ENCODE peak calls at places on chromosomes 12 and 14, in nine cellular contexts. I is pancreas; E is NB4; K is ecto neural progenitor cell; L is T-helper 17 cell; G is astrocyte of the spinal cord; D is HS-27A; U is stimulated activated CD4-positive, alpha-beta T cell treated with anti-CD3 and anti-CD28 coated beads, Interleukin-1b, Interleukin-23, amount 100 ng/mL, for 48 hours; R is NCI-H2081. W is an unnamed sample.

GRCh38 chr14:60197629-60198318 is 32.6 kb upstream of the DHRS7 start:
- DNase-seq in L (no peak), E (peak; percentile 40), K (no peak), D (no peak), R (no peak), G (no peak), U (no peak), I (no peak), W (peak; percentile 57)

GRCh38 chr12:76936562-76937185 is 57.9 kb upstream of the CSRP2 start:
- DNase-seq in L (no peak), G (no peak), R (no peak), I (no peak), E (peak; percentile 4), D (no peak), K (no peak), U (no peak), W (no peak)

GRCh38 chr14:96037891-96038557 is 1.1 kb upstream of the C14orf132 start:
- DNase-seq in L (no peak), R (no peak), E (no peak), G (no peak), U (no peak), D (no peak), I (no peak), K (no peak), W (peak; percentile 80)

GRCh38 chr12:98073610-98074009 is 441.8 kb upstream of the TMPO start:
- DNase-seq in R (no peak), I (peak; percentile 49), K (no peak), L (no peak), D (no peak), U (no peak), E (no peak), G (no peak), W (no peak)

GRCh38 chr14:51305761-51306160 is 65.7 kb downstream of the TMX1 start:
- DNase-seq in L (no peak), U (no peak), D (no peak), K (no peak), I (no peak), R (no peak), G (no peak), E (no peak), W (no peak)

GRCh38 chr14:59969319-59969718 is 49.4 kb downstream of the LRRC9 start:
- DNase-seq in I (no peak), E (no peak), U (no peak), G (peak; percentile 10), K (no peak), L (no peak), D (peak; percentile 24), R (no peak), W (peak; percentile 8)

GRCh38 chr12:23666866-23667265 is 282.6 kb downstream of the SOX5 start:
- DNase-seq in K (no peak), U (no peak), R (no peak), D (no peak), I (no peak), E (no peak), L (no peak), G (no peak), W (no peak)

GRCh38 chr12:124884587-124885438 is 21.1 kb upstream of the SCARB1 start:
- DNase-seq in L (no peak), I (no peak), R (peak; percentile 28), K (no peak), G (no peak), E (no peak), U (no peak), D (no peak), W (no peak)

GRCh38 chr12:116116650-116117424 is 160.7 kb downstream of the MED13L start:
- DNase-seq in I (no peak), G (no peak), U (no peak), E (no peak), R (no peak), K (no peak), L (no peak), D (no peak), W (no peak)

GRCh38 chr12:7123806-7124519 is 4.7 kb downstream of the RBP5 start:
- DNase-seq in U (no peak), D (no peak), E (no peak), K (no peak), I (peak; percentile 17), R (no peak), G (no peak), L (no peak), W (no peak)

GRCh38 chr12:51131745-51132521 is 41.0 kb downstream of the TFCP2 start:
- DNase-seq in I (no peak), K (no peak), E (no peak), D (no peak), L (no peak), U (no peak), R (no peak), G (no peak), W (no peak)

GRCh38 chr12:125172231-125172850 is 107.1 kb downstream of the AACS start:
- DNase-seq in D (no peak), L (no peak), U (no peak), R (no peak), K (no peak), E (no peak), G (no peak), I (no peak), W (no peak)

GRCh38 chr12:12439636-12440035 is 82.8 kb downstream of the BORCS5 start:
- DNase-seq in G (peak; percentile 49), E (peak; percentile 84), U (peak; percentile 87), L (no peak), I (no peak), R (no peak), D (no peak), K (no peak), W (peak; percentile 76)

GRCh38 chr12:19449814-19450213 is 10.5 kb downstream of the AEBP2 start:
- DNase-seq in R (no peak), D (no peak), K (no peak), U (no peak), L (no peak), E (no peak), I (no peak), G (no peak), W (no peak)

GRCh38 chr14:61080591-61081010 is 99.6 kb downstream of the SLC38A6 start:
- DNase-seq in L (no peak), K (no peak), I (no peak), G (peak; percentile 86), D (no peak), E (no peak), R (no peak), U (no peak), W (peak; percentile 50)

GRCh38 chr12:102955926-102956737 is 1.3 kb upstream of the ASCL1 start:
- DNase-seq in L (no peak), G (no peak), R (peak; percentile 59), D (no peak), U (no peak), E (no peak), I (no peak), K (peak; percentile 78), W (no peak)

GRCh38 chr14:88614218-88614907 is 51.5 kb downstream of the ZC3H14 start:
- DNase-seq in D (peak; percentile 68), U (no peak), L (no peak), G (peak; percentile 84), I (no peak), R (no peak), E (no peak), K (no peak), W (peak; percentile 32)

GRCh38 chr14:59819446-59820088 is 51.0 kb downstream of the RTN1 start:
- DNase-seq in D (no peak), I (peak; percentile 51), E (no peak), R (no peak), L (no peak), U (no peak), G (no peak), K (no peak), W (no peak)

GRCh38 chr14:36241183-36241582 is 64.7 kb upstream of the PTCSC3 start:
- DNase-seq in L (no peak), D (no peak), G (no peak), E (peak; percentile 3), R (no peak), U (no peak), I (no peak), K (no peak), W (no peak)

GRCh38 chr14:88242426-88242825 is 80.6 kb downstream of the KCNK10 start:
- DNase-seq in I (no peak), D (no peak), G (no peak), E (no peak), U (no peak), L (no peak), K (no peak), R (no peak), W (no peak)

GRCh38 chr14:95440951-95441350 is 75.5 kb downstream of the SYNE3 start:
- DNase-seq in U (no peak), L (no peak), I (no peak), D (no peak), E (no peak), R (no peak), G (no peak), K (no peak), W (no peak)

GRCh38 chr12:84131076-84131475 is 781.5 kb downstream of the SLC6A15 start:
- DNase-seq in R (no peak), E (no peak), K (no peak), L (no peak), D (no peak), G (peak; percentile 60), I (no peak), U (no peak), W (no peak)

GRCh38 chr14:65444230-65444629 is 31.7 kb downstream of the FUT8 start:
- DNase-seq in L (no peak), K (no peak), E (no peak), U (no peak), I (no peak), G (no peak), D (no peak), R (no peak), W (no peak)

GRCh38 chr14:103698380-103699260 is 16.6 kb downstream of the XRCC3 start:
- DNase-seq in G (no peak), L (no peak), K (peak; percentile 37), D (no peak), R (no peak), E (no peak), U (no peak), I (peak; percentile 86), W (no peak)

GRCh38 chr14:77663289-77663688 is 44.5 kb downstream of the ALKBH1 start:
- DNase-seq in E (no peak), D (no peak), I (no peak), U (no peak), G (no peak), L (no peak), R (no peak), K (no peak), W (no peak)

GRCh38 chr12:116962783-116963356 is 52.1 kb downstream of the FBXW8 start:
- DNase-seq in I (no peak), D (no peak), G (no peak), K (no peak), E (no peak), U (no peak), R (no peak), L (no peak), W (no peak)

GRCh38 chr12:19507823-19508222 is 68.5 kb downstream of the AEBP2 start:
- DNase-seq in G (no peak), L (no peak), E (peak; percentile 37), D (no peak), I (no peak), U (no peak), K (no peak), R (no peak), W (no peak)